ENCODE peak calls at places on chromosomes 13 and 19, in nine cellular contexts. I is BJ, P is brain microvascular endothelial cell, N is colonic mucosa, M is tibial nerve, V is GM12865, T is WTC11, Z is Peyer's patch, A is astrocyte of the spinal cord. X is an unnamed sample.

GRCh38 chr19:19224852-19225494 is 13.2 kb downstream of the NCAN start:
- DNase-seq in T (peak), M (peak), P (peak), N (peak), A (peak), V (peak), Z (peak), I (no peak), X (peak)

GRCh38 chr19:53865918-53866696 is 1.6 kb upstream of the MYADM start:
- DNase-seq in Z (peak), N (peak), A (peak), V (no peak), T (peak), I (no peak), P (no peak), M (no peak), X (peak)

GRCh38 chr13:78881746-78882145 is 222.8 kb upstream of the OBI1 start:
- DNase-seq in N (no peak), M (no peak), V (no peak), T (no peak), I (no peak), Z (no peak), P (no peak), A (no peak), X (no peak)

GRCh38 chr13:26590951-26591350 is 33.5 kb downstream of the WASF3 start:
- DNase-seq in N (no peak), T (no peak), A (no peak), V (no peak), I (no peak), Z (no peak), P (no peak), M (no peak), X (no peak)

GRCh38 chr13:104831823-104832222 is 1703.6 kb downstream of the EFNB2 start:
- DNase-seq in A (no peak), N (no peak), T (no peak), V (no peak), M (no peak), P (no peak), I (no peak), Z (no peak), X (no peak)

GRCh38 chr13:51475727-51476521 is 23.1 kb upstream of the INTS6 start:
- DNase-seq in Z (no peak), A (peak), M (no peak), T (no peak), I (no peak), N (no peak), P (no peak), V (no peak), X (no peak)

GRCh38 chr19:20273376-20273775 is 106.4 kb downstream of the ZNF486 start:
- DNase-seq in P (no peak), Z (no peak), M (no peak), A (no peak), I (no peak), V (no peak), N (no peak), T (no peak), X (no peak)

GRCh38 chr13:29165216-29165615 is 345.1 kb downstream of the MTUS2 start:
- DNase-seq in N (no peak), M (no peak), P (no peak), Z (no peak), T (no peak), I (no peak), A (no peak), V (no peak), X (no peak)

GRCh38 chr13:26280822-26281221 is 26.9 kb downstream of the CDK8 start:
- DNase-seq in M (no peak), Z (no peak), T (no peak), V (no peak), P (peak), I (no peak), A (peak), N (no peak), X (no peak)

GRCh38 chr19:43300876-43301765 is 31.8 kb upstream of the PSG9 start:
- DNase-seq in A (no peak), I (no peak), Z (no peak), M (no peak), P (no peak), N (no peak), T (no peak), V (no peak), X (no peak)

GRCh38 chr13:55199132-55199531 is 1941.6 kb upstream of the PRR20A start:
- DNase-seq in P (no peak), M (no peak), T (no peak), A (no peak), N (no peak), V (no peak), Z (no peak), I (no peak), X (no peak)

GRCh38 chr13:20814224-20814910 is 40.6 kb upstream of the EEF1AKMT1 start:
- DNase-seq in A (peak), M (peak), I (peak), P (peak), V (no peak), T (no peak), N (peak), Z (peak), X (no peak)

GRCh38 chr19:55132453-55133129 is 15.2 kb upstream of the PPP1R12C start:
- DNase-seq in P (no peak), N (no peak), M (no peak), V (no peak), T (no peak), Z (no peak), I (no peak), A (no peak), X (peak)

GRCh38 chr19:38713227-38713649 is 31.0 kb downstream of the CAPN12 start:
- DNase-seq in T (no peak), Z (no peak), V (no peak), A (no peak), I (no peak), P (no peak), M (peak), N (peak), X (no peak)

GRCh38 chr13:45143346-45143751 is 23.0 kb downstream of the GTF2F2 start:
- DNase-seq in P (no peak), N (no peak), Z (no peak), V (no peak), A (no peak), T (no peak), I (no peak), M (no peak), X (no peak)

GRCh38 chr13:109737606-109738005 is 48.8 kb downstream of the IRS2 start:
- DNase-seq in N (no peak), Z (no peak), M (no peak), V (no peak), T (no peak), P (no peak), A (peak), I (no peak), X (no peak)

GRCh38 chr13:110714798-110715394 is 1.4 kb downstream of the ING1 start:
- DNase-seq in T (peak), I (no peak), M (peak), Z (peak), N (peak), P (peak), A (peak), V (no peak), X (no peak)

GRCh38 chr19:35928507-35928906 is 7.7 kb upstream of the LRFN3 start:
- DNase-seq in N (no peak), Z (no peak), T (no peak), M (no peak), A (no peak), I (no peak), V (no peak), P (no peak), X (peak)

GRCh38 chr19:1105217-1105872 is 1.6 kb downstream of the GPX4 start:
- DNase-seq in Z (no peak), A (no peak), M (no peak), I (no peak), T (no peak), P (no peak), N (peak), V (no peak), X (no peak)

GRCh38 chr19:39398297-39398864 is 7.2 kb downstream of the MED29 start:
- DNase-seq in N (peak), A (peak), I (peak), T (no peak), V (peak), Z (peak), P (peak), M (peak), X (no peak)

GRCh38 chr19:35249146-35249847 is 495 bp downstream of the LSR start:
- DNase-seq in P (no peak), Z (no peak), T (no peak), M (no peak), I (no peak), N (peak), V (no peak), A (no peak), X (peak)

GRCh38 chr13:65470781-65471180 is 1759.4 kb downstream of the PCDH9 start:
- DNase-seq in T (no peak), I (peak), P (no peak), A (peak), N (no peak), M (no peak), V (no peak), Z (no peak), X (no peak)

GRCh38 chr13:43983373-43983772 is 103.7 kb downstream of the LACC1 start:
- DNase-seq in A (no peak), N (no peak), Z (no peak), M (no peak), T (no peak), I (no peak), P (no peak), V (no peak), X (no peak)

GRCh38 chr19:1057185-1057857 is 9.6 kb upstream of the ARHGAP45 start:
- DNase-seq in A (peak), T (no peak), V (peak), N (no peak), P (peak), I (no peak), M (no peak), Z (no peak), X (peak)

GRCh38 chr19:27896091-27896490 is 1316.9 kb downstream of the UQCRFS1 start:
- DNase-seq in I (no peak), N (no peak), A (no peak), V (no peak), Z (no peak), P (no peak), T (no peak), M (no peak), X (no peak)

GRCh38 chr13:110819203-110820014 is 95.5 kb downstream of the ANKRD10 start:
- DNase-seq in T (peak), A (peak), P (peak), V (peak), M (peak), N (peak), I (peak), Z (peak), X (peak)

GRCh38 chr13:78960881-78961280 is 301.9 kb upstream of the OBI1 start:
- DNase-seq in Z (no peak), A (no peak), T (no peak), M (no peak), N (no peak), P (no peak), I (no peak), V (no peak), X (no peak)

GRCh38 chr13:92500192-92500591 is 726.4 kb upstream of the GPC6 start:
- DNase-seq in I (no peak), T (no peak), A (no peak), M (no peak), P (no peak), Z (no peak), V (no peak), N (no peak), X (no peak)

GRCh38 chr13:109704771-109705628 is 81.4 kb downstream of the IRS2 start:
- DNase-seq in N (peak), T (no peak), Z (peak), A (no peak), P (no peak), I (no peak), M (peak), V (no peak), X (no peak)

GRCh38 chr13:40272776-40273139 is 393.7 kb downstream of the FOXO1 start:
- DNase-seq in I (no peak), M (no peak), N (no peak), V (no peak), Z (no peak), P (peak), A (no peak), T (no peak), X (no peak)

GRCh38 chr13:40789275-40790231 is at the start of gene SLC25A15:
- DNase-seq in P (peak), T (peak), N (peak), Z (peak), M (no peak), V (peak), I (no peak), A (peak), X (peak)

GRCh38 chr19:16340092-16340491 is 15.5 kb downstream of the KLF2 start:
- DNase-seq in T (no peak), V (no peak), M (no peak), N (no peak), I (no peak), Z (no peak), P (peak), A (peak), X (no peak)

GRCh38 chr19:13149628-13150186 is 468 bp downstream of the STX10 start:
- DNase-seq in Z (peak), P (peak), T (peak), N (no peak), I (no peak), A (peak), M (no peak), V (peak), X (no peak)

GRCh38 chr13:33109319-33109718 is 93.1 kb downstream of the KL start:
- DNase-seq in A (no peak), V (peak), N (no peak), P (no peak), Z (no peak), I (no peak), M (no peak), T (no peak), X (no peak)

GRCh38 chr19:22608441-22608840 is 25.7 kb upstream of the ZNF492 start:
- DNase-seq in N (no peak), M (no peak), V (no peak), A (no peak), I (no peak), Z (no peak), P (no peak), T (no peak), X (no peak)

GRCh38 chr19:46017874-46018675 is 4.8 kb downstream of the PGLYRP1 start:
- DNase-seq in N (no peak), T (no peak), A (no peak), Z (no peak), P (no peak), I (no peak), M (no peak), V (no peak), X (no peak)

GRCh38 chr19:46015961-46016425 is 6.9 kb downstream of the PGLYRP1 start:
- DNase-seq in V (no peak), T (no peak), N (no peak), P (no peak), M (no peak), A (no peak), Z (no peak), I (no peak), X (peak)

GRCh38 chr19:46018729-46019251 is 4.1 kb downstream of the PGLYRP1 start:
- DNase-seq in P (no peak), V (no peak), T (no peak), A (no peak), I (no peak), Z (no peak), M (no peak), N (no peak), X (no peak)

GRCh38 chr19:46016426-46017094 is 6.3 kb downstream of the PGLYRP1 start:
- DNase-seq in M (peak), N (peak), A (peak), P (peak), T (peak), V (peak), I (no peak), Z (peak), X (peak)

DNA sequence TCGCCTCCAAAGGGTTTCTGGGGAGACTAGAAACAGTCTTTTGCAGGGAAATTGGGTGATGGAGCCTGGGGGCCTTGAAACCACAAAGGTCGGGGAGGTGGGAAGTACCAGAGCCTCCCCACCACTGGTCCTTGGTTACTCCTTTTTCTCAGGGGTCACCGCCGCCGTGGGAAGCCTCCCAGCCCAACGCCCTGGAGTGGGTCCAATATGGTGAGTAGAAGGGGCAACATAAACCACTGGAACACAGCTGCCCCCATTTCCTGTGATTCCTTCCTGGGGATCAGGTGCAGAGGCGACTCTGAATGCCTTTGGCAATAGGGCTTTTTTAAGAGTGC is 5.8 kb downstream of the PGLYRP1 start:
- DNase-seq in N (no peak), P (no peak), T (no peak), A (no peak), I (no peak), Z (no peak), V (no peak), M (no peak), X (no peak)
- TF ChIP-seq CTCF in N (no peak), P (no peak), T (no peak), A (no peak), I (no peak), Z (no peak), V (no peak), M (no peak), X (no peak)

DNA sequence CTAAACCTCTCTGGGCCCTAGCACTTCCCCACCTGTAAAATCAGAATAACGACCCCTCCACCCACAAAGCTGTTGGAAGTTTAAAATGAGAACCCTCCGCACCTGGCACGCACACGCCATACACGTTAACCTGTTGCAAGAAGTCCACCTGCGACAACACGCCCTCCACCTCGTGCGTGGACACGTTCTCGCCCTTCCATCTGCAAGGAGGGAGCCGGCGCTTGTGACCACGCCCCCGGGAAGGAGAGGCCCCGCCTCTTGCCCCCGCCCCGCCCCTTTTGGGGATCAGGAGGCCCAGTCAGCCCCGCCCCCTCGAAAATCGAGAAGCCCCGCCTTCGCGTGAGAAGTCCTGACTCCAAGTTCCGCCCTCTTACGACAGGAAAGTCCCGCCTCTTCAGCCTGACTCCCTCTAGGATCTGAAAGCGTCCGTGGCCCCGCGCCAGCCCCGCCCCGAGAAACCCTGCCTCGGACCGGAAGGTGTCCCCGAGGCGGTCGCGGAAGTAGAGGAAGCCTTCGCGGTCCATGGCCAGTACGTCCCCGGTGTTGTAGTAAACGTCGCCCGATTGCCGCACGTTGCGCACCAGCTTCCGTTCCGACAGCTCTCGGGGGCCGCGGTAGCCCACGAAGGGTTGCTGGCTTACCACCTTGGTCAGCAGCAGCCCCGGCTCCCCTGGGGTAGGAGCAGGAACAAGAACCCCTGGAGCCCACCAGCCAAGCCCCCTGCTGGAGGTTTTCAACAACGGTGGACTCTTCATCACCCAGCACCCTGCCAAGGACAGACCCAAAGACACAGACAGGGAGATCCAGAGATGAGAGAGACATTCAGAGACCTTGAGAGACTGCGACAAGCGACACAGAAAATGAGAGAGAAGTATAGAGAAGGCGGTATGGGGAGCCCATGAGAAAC is 12.5 kb downstream of the SLC27A5 start:
- DNase-seq in P (peak), A (peak), N (peak), I (peak), V (peak), Z (peak), M (peak), T (peak), X (peak)
- TF ChIP-seq CTCF in P (peak), A (peak), N (no peak), I (peak), V (peak), Z (peak), M (no peak), T (no peak), X (no peak)

GRCh38 chr19:49861541-49862410 is 5.6 kb downstream of the PNKP start:
- DNase-seq in I (no peak), V (peak), N (no peak), T (no peak), A (no peak), P (no peak), M (no peak), Z (no peak), X (no peak)

GRCh38 chr19:49861127-49861526 is 6.2 kb downstream of the PNKP start:
- DNase-seq in T (peak), P (no peak), Z (no peak), M (peak), V (peak), N (no peak), I (no peak), A (no peak), X (no peak)

GRCh38 chr19:49863935-49864320 is 3.4 kb downstream of the PNKP start:
- DNase-seq in V (no peak), M (no peak), I (no peak), T (no peak), P (no peak), N (peak), Z (no peak), A (no peak), X (no peak)

GRCh38 chr19:49863254-49863934 is 4.0 kb downstream of the PNKP start:
- DNase-seq in V (no peak), T (no peak), N (no peak), A (no peak), I (no peak), M (no peak), P (no peak), Z (no peak), X (no peak)

GRCh38 chr19:49862411-49863253 is 4.7 kb downstream of the PNKP start:
- DNase-seq in P (no peak), T (peak), M (no peak), A (no peak), Z (no peak), N (peak), I (no peak), V (peak), X (no peak)
- TF ChIP-seq CTCF in P (peak), T (no peak), M (no peak), A (peak), Z (no peak), N (no peak), I (peak), V (peak), X (peak)

GRCh38 chr19:46404884-46405658 is 8.3 kb downstream of the CCDC8 start:
- DNase-seq in P (peak), T (peak), V (no peak), I (no peak), Z (no peak), M (no peak), A (no peak), N (no peak), X (no peak)
- TF ChIP-seq CTCF in P (peak), T (peak), V (no peak), I (peak), Z (no peak), M (no peak), A (peak), N (no peak), X (no peak)

GRCh38 chr19:51904331-51905165 is at the start of gene ZNF649:
- DNase-seq in V (peak), N (peak), Z (peak), A (peak), T (peak), P (peak), M (peak), I (no peak), X (peak)
- TF ChIP-seq CTCF in V (no peak), N (no peak), Z (no peak), A (no peak), T (no peak), P (peak), M (no peak), I (no peak), X (no peak)

X was measured in GM20000.